ENCODE peak calls at places on chromosomes 2 and 18, in ten cellular contexts. M is tibial artery, G is mesenchymal stem cell, C is cardiac muscle cell, R is OCI-LY7, K is K562, W is thoracic aorta, J is foreskin keratinocyte, P is spleen, Y is endothelial cell of umbilical vein. L is an unnamed sample.

GRCh38 chr18:74946646-74947045 is 262.3 kb downstream of the PTGR3 start:
- DNase-seq in M (no peak), G (no peak), C (no peak), R (no peak), K (no peak), W (no peak), J (no peak), P (no peak), Y (no peak), L (no peak)

GRCh38 chr2:199499005-199499404 is 41.3 kb upstream of the SATB2 start:
- DNase-seq in M (no peak), G (no peak), C (no peak), R (no peak), K (no peak), W (no peak), J (no peak), P (no peak), Y (no peak), L (no peak)

GRCh38 chr2:200635251-200635650 is 49.4 kb downstream of the AOX1 start:
- DNase-seq in M (no peak), G (no peak), C (peak; percentile 59), R (no peak), K (no peak), W (no peak), J (no peak), P (no peak), Y (no peak), L (no peak)

GRCh38 chr2:70086278-70086837 is 919 bp upstream of the PCBP1 start:
- DNase-seq in M (peak; percentile 85), G (peak; percentile 95), C (peak; percentile 93), R (peak; percentile 89), K (peak; percentile 66), W (peak; percentile 34), J (peak; percentile 90), P (peak; percentile 95), Y (peak; percentile 91), L (peak; percentile 77)

GRCh38 chr18:72973831-72974230 is 106.0 kb upstream of the NETO1 start:
- DNase-seq in M (no peak), G (no peak), C (no peak), R (no peak), K (no peak), W (no peak), J (peak; percentile 20), P (no peak), Y (no peak), L (no peak)

GRCh38 chr2:119536707-119537106 is 7.5 kb upstream of the CFAP221 start:
- DNase-seq in M (no peak), G (no peak), C (no peak), R (no peak), K (no peak), W (no peak), J (no peak), P (no peak), Y (no peak), L (no peak)

GRCh38 chr2:239269959-239270358 is 130.9 kb downstream of the HDAC4 start:
- DNase-seq in M (peak; percentile 56), G (no peak), C (no peak), R (no peak), K (no peak), W (no peak), J (no peak), P (peak; percentile 63), Y (no peak), L (peak; percentile 34)

GRCh38 chr18:31400191-31400590 is 23.6 kb downstream of the DSG4 start:
- DNase-seq in M (no peak), G (no peak), C (no peak), R (no peak), K (no peak), W (no peak), J (no peak), P (no peak), Y (no peak), L (no peak)

GRCh38 chr2:170942615-170943014 is 13.6 kb downstream of the GORASP2 start:
- DNase-seq in M (no peak), G (no peak), C (no peak), R (no peak), K (no peak), W (no peak), J (no peak), P (no peak), Y (no peak), L (no peak)

GRCh38 chr2:19141234-19142004 is 217.0 kb downstream of the OSR1 start:
- DNase-seq in M (no peak), G (no peak), C (no peak), R (no peak), K (no peak), W (no peak), J (no peak), P (no peak), Y (peak; percentile 25), L (no peak)

GRCh38 chr2:156405586-156405985 is 30.6 kb upstream of the GPD2 start:
- DNase-seq in M (no peak), G (peak; percentile 43), C (peak; percentile 50), R (no peak), K (no peak), W (no peak), J (peak; percentile 25), P (peak; percentile 80), Y (no peak), L (no peak)

GRCh38 chr2:13821255-13821880 is 811.1 kb upstream of the LRATD1 start:
- DNase-seq in M (no peak), G (peak; percentile 39), C (peak; percentile 90), R (no peak), K (no peak), W (no peak), J (peak; percentile 70), P (no peak), Y (no peak), L (no peak)

GRCh38 chr2:101766871-101767739 is 69.6 kb downstream of the MAP4K4 start:
- DNase-seq in M (no peak), G (peak; percentile 90), C (peak; percentile 89), R (peak; percentile 22), K (no peak), W (no peak), J (peak; percentile 83), P (no peak), Y (peak; percentile 94), L (no peak)
- H3K4me1 ChIP-seq in M (peaks cover 67% of the 10 kb centered on the region), G (peaks cover 16% of the 10 kb centered on the region), C (peaks cover 58% of the 10 kb centered on the region), R (peaks cover 52% of the 10 kb centered on the region), K (peaks cover 5% of the 10 kb centered on the region), W (peaks cover 87% of the 10 kb centered on the region), J (peaks cover 51% of the 10 kb centered on the region), P (peaks cover 44% of the 10 kb centered on the region), Y (peaks cover 82% of the 10 kb centered on the region), L (no peaks in the 10 kb centered on the region)

GRCh38 chr18:46190667-46191066 is 86.5 kb downstream of the HAUS1 start:
- DNase-seq in M (no peak), G (no peak), C (no peak), R (no peak), K (no peak), W (no peak), J (no peak), P (no peak), Y (no peak), L (no peak)
- H3K4me1 ChIP-seq in M (no peaks in the 10 kb centered on the region), G (peaks cover 6% of the 10 kb centered on the region), C (no peaks in the 10 kb centered on the region), R (no peaks in the 10 kb centered on the region), K (no peaks in the 10 kb centered on the region), W (no peaks in the 10 kb centered on the region), J (no peaks in the 10 kb centered on the region), P (no peaks in the 10 kb centered on the region), Y (no peaks in the 10 kb centered on the region), L (no peaks in the 10 kb centered on the region)

GRCh38 chr2:129334128-129334527 is 645.3 kb upstream of the RAB6C start:
- DNase-seq in M (no peak), G (no peak), C (no peak), R (no peak), K (no peak), W (no peak), J (no peak), P (no peak), Y (no peak), L (no peak)
- H3K4me1 ChIP-seq in M (peaks cover 3% of the 10 kb centered on the region), G (no peaks in the 10 kb centered on the region), C (no peaks in the 10 kb centered on the region), R (no peaks in the 10 kb centered on the region), K (no peaks in the 10 kb centered on the region), W (peaks cover 9% of the 10 kb centered on the region), J (no peaks in the 10 kb centered on the region), P (no peaks in the 10 kb centered on the region), Y (no peaks in the 10 kb centered on the region), L (no peaks in the 10 kb centered on the region)

GRCh38 chr2:55115795-55116597 is 65.7 kb upstream of the RTN4 start:
- DNase-seq in M (no peak), G (peak; percentile 74), C (peak; percentile 74), R (no peak), K (no peak), W (no peak), J (peak; percentile 66), P (no peak), Y (peak; percentile 54), L (no peak)
- H3K4me1 ChIP-seq in M (peaks cover 40% of the 10 kb centered on the region), G (peaks cover 32% of the 10 kb centered on the region), C (peaks cover 71% of the 10 kb centered on the region), R (peaks cover 26% of the 10 kb centered on the region), K (peaks cover 42% of the 10 kb centered on the region), W (peaks cover 47% of the 10 kb centered on the region), J (peaks cover 5% of the 10 kb centered on the region), P (peaks cover 6% of the 10 kb centered on the region), Y (peaks cover 25% of the 10 kb centered on the region), L (no peaks in the 10 kb centered on the region)

DNA sequence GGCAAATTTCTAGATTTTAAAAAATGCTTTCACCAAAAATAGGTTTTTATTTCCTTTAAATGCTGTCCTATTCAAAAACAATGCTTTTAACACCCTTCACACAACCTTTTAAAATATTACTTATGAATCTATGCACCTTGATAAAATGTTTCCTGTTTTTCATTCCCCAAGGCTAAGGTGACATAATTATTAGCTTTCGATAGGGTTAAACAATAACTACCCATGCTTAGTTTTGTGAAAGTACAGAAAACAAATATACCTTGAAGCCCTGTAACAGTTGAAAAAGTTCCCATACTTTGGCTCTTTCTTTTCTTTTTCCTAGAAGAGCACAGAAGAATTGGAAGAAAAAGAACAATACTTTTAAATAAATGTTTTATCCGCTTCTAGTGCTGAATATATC is 54.9 kb upstream of the ITPRID2 start:
- DNase-seq in M (no peak), G (no peak), C (no peak), R (no peak), K (no peak), W (no peak), J (no peak), P (no peak), Y (no peak), L (no peak)
- H3K4me1 ChIP-seq in M (no peaks in the 10 kb centered on the region), G (no peaks in the 10 kb centered on the region), C (no peaks in the 10 kb centered on the region), R (no peaks in the 10 kb centered on the region), K (no peaks in the 10 kb centered on the region), W (peaks cover 3% of the 10 kb centered on the region), J (no peaks in the 10 kb centered on the region), P (no peaks in the 10 kb centered on the region), Y (no peaks in the 10 kb centered on the region), L (no peaks in the 10 kb centered on the region)

L was measured in Peyer's patch.